ENCODE peak calls at places on chromosomes 6 and 20, in eight cellular contexts. Y, B, P, K, I, C, Z and F are unnamed samples.

GRCh38 chr6:129748212-129748900 is 38.4 kb upstream of the ARHGAP18 start:
- DNase-seq in P (peak; percentile 76), Z (no peak), Y (no peak), C (peak; percentile 54), I (peak; percentile 47), B (peak; percentile 84), K (no peak), F (no peak)

GRCh38 chr6:33143113-33143760 is 49.0 kb downstream of the COL11A2 start:
- DNase-seq in Z (no peak), K (no peak), C (no peak), I (no peak), Y (no peak), B (no peak), P (no peak), F (no peak)

GRCh38 chr6:139468178-139468577 is 93.7 kb upstream of the CITED2 start:
- DNase-seq in B (no peak), I (no peak), K (no peak), P (no peak), Y (no peak), C (no peak), Z (no peak), F (no peak)

GRCh38 chr6:13355969-13356368 is 27.6 kb upstream of the TBC1D7 start:
- DNase-seq in K (no peak), Y (no peak), Z (no peak), P (no peak), I (no peak), B (no peak), C (no peak), F (no peak)

GRCh38 chr20:51563597-51564332 is 21.2 kb upstream of the NFATC2 start:
- DNase-seq in C (peak; percentile 75), Y (peak; percentile 64), K (peak; percentile 51), P (peak; percentile 80), B (peak; percentile 60), Z (peak; percentile 49), I (no peak), F (peak; percentile 55)

GRCh38 chr6:97059473-97059872 is 134.9 kb downstream of the KLHL32 start:
- DNase-seq in B (peak; percentile 59), C (no peak), I (no peak), Y (no peak), K (peak; percentile 5), P (peak; percentile 53), Z (peak; percentile 67), F (no peak)

GRCh38 chr6:169997187-169997929 is 245.9 kb downstream of the ERMARD start:
- DNase-seq in K (no peak), C (no peak), I (no peak), Y (no peak), Z (no peak), B (no peak), P (no peak), F (no peak)

GRCh38 chr6:95094751-95095150 is 482.6 kb upstream of the MANEA start:
- DNase-seq in C (no peak), Y (no peak), K (peak; percentile 65), B (peak; percentile 71), Z (no peak), I (no peak), P (peak; percentile 39), F (no peak)

GRCh38 chr20:46304361-46304760 is 3.9 kb downstream of the CDH22 start:
- DNase-seq in B (no peak), K (no peak), P (no peak), Z (no peak), Y (no peak), C (no peak), I (no peak), F (no peak)

GRCh38 chr6:62288562-62288961 is 2.5 kb upstream of the KHDRBS2 start:
- DNase-seq in Z (no peak), Y (no peak), C (no peak), P (no peak), B (no peak), K (no peak), I (no peak), F (no peak)

GRCh38 chr20:47713941-47714450 is 71.3 kb downstream of the SULF2 start:
- DNase-seq in P (peak; percentile 51), B (no peak), C (peak; percentile 61), K (no peak), I (no peak), Z (no peak), Y (no peak), F (no peak)

GRCh38 chr6:33622456-33623431 is 1.6 kb downstream of the ITPR3 start:
- DNase-seq in K (no peak), C (no peak), Z (no peak), B (no peak), P (peak; percentile 38), Y (no peak), I (no peak), F (no peak)

GRCh38 chr6:33947047-33947446 is 143.2 kb upstream of the MLN start:
- DNase-seq in K (no peak), B (no peak), C (no peak), I (no peak), Z (no peak), P (no peak), Y (no peak), F (no peak)

GRCh38 chr6:107697682-107698081 is 126.4 kb downstream of the SCML4 start:
- DNase-seq in Y (no peak), Z (no peak), I (no peak), C (no peak), K (no peak), B (no peak), P (peak; percentile 68), F (no peak)

GRCh38 chr20:42340358-42340757 is 722.2 kb upstream of the CHD6 start:
- DNase-seq in Z (no peak), B (no peak), Y (no peak), C (no peak), P (no peak), K (no peak), I (no peak), F (no peak)

GRCh38 chr20:60299951-60300350 is 341.7 kb downstream of the CDH26 start:
- DNase-seq in P (no peak), I (no peak), B (no peak), C (no peak), Y (no peak), K (no peak), Z (no peak), F (no peak)

GRCh38 chr6:135129139-135129867 is 51.8 kb upstream of the MYB start:
- DNase-seq in P (no peak), B (no peak), K (no peak), Z (peak; percentile 42), I (no peak), Y (no peak), C (no peak), F (no peak)

GRCh38 chr20:63150911-63151531 is 64.9 kb downstream of the YTHDF1 start:
- DNase-seq in I (no peak), C (no peak), Y (no peak), P (no peak), Z (no peak), K (no peak), B (no peak), F (no peak)

GRCh38 chr6:25413506-25413905 is 134.3 kb downstream of the CARMIL1 start:
- DNase-seq in K (no peak), C (no peak), P (peak; percentile 54), I (no peak), B (no peak), Z (peak; percentile 27), Y (no peak), F (no peak)

GRCh38 chr6:13624871-13625288 is 9.7 kb downstream of the NOL7 start:
- DNase-seq in I (no peak), K (no peak), C (no peak), Z (peak; percentile 59), P (peak; percentile 54), B (peak; percentile 47), Y (no peak), F (no peak)

GRCh38 chr6:167720456-167721285 is 106.0 kb upstream of the AFDN start:
- DNase-seq in B (no peak), Z (no peak), K (no peak), Y (no peak), P (no peak), C (no peak), I (no peak), F (no peak)

GRCh38 chr6:117907600-117908245 is 659 bp downstream of the SLC35F1 start:
- DNase-seq in P (no peak), B (no peak), K (no peak), Y (no peak), Z (no peak), I (peak; percentile 1), C (no peak), F (peak; percentile 48)

GRCh38 chr20:37501940-37502339 is 19.1 kb upstream of the NNAT start:
- DNase-seq in P (no peak), I (no peak), K (no peak), Y (no peak), C (no peak), B (no peak), Z (no peak), F (no peak)

GRCh38 chr6:112562348-112563220 is 215.5 kb downstream of the RFPL4B start:
- DNase-seq in Z (no peak), C (no peak), P (no peak), Y (no peak), K (no peak), B (no peak), I (no peak), F (no peak)

GRCh38 chr6:134588267-134588666 is 270.4 kb upstream of the SGK1 start:
- DNase-seq in Z (no peak), C (no peak), B (no peak), K (no peak), P (no peak), I (no peak), Y (no peak), F (no peak)

GRCh38 chr6:73451166-73452106 is 661 bp downstream of the CGAS start:
- DNase-seq in I (peak; percentile 49), B (no peak), C (peak; percentile 30), K (no peak), P (peak; percentile 61), Z (peak; percentile 36), Y (no peak), F (peak; percentile 31)

GRCh38 chr20:39446397-39446796 is 484.3 kb downstream of the DHX35 start:
- DNase-seq in P (no peak), Y (no peak), Z (no peak), K (no peak), I (no peak), C (no peak), B (no peak), F (no peak)

GRCh38 chr6:135438907-135439535 is 58.5 kb downstream of the AHI1 start:
- DNase-seq in Y (no peak), C (no peak), P (peak; percentile 38), I (no peak), K (no peak), B (peak; percentile 19), Z (peak; percentile 77), F (no peak)

GRCh38 chr6:6006428-6007310 is at the start of gene NRN1:
- DNase-seq in C (no peak), I (no peak), Z (peak; percentile 46), K (no peak), B (no peak), Y (no peak), P (peak; percentile 67), F (no peak)

GRCh38 chr6:56222509-56222908 is 24.9 kb downstream of the COL21A1 start:
- DNase-seq in I (no peak), K (no peak), Z (no peak), Y (no peak), C (no peak), B (no peak), P (peak; percentile 90), F (no peak)

GRCh38 chr6:170462366-170463020 is 90.6 kb downstream of the PSMB1 start:
- DNase-seq in C (no peak), B (no peak), P (no peak), K (no peak), I (no peak), Z (no peak), Y (no peak), F (no peak)

GRCh38 chr20:49219924-49220831 is 962 bp downstream of the DDX27 start:
- DNase-seq in B (no peak), P (no peak), C (peak; percentile 18), I (no peak), Z (no peak), Y (no peak), K (no peak), F (no peak)

GRCh38 chr6:146890644-146891434 is 292.1 kb downstream of the ADGB start:
- DNase-seq in Z (no peak), K (no peak), I (no peak), B (no peak), P (peak; percentile 37), C (no peak), Y (no peak), F (no peak)

GRCh38 chr6:114315841-114316595 is 26.8 kb downstream of the HS3ST5 start:
- DNase-seq in C (no peak), Z (no peak), K (no peak), I (no peak), Y (no peak), B (no peak), P (no peak), F (no peak)